ENCODE peak calls at places on chromosomes 13 and 19, in nine cellular contexts. S is colonic mucosa, G is HFFc6, T is left ventricle myocardium inferior, J is WTC11, V is ovary, A is hepatocyte, X is mucosa of descending colon, R is IMR-90. L is an unnamed sample.

GRCh38 chr19:39325778-39326680 is 5.4 kb upstream of the LRFN1 start:
- DNase-seq in X (no peak), S (no peak), T (no peak), J (peak), R (peak), V (no peak), A (no peak), G (peak), L (no peak)

GRCh38 chr19:11160119-11160768 is 4.7 kb upstream of the SPC24 start:
- DNase-seq in G (no peak), X (no peak), A (no peak), S (no peak), R (peak), V (no peak), J (no peak), T (no peak), L (no peak)

GRCh38 chr19:36685835-36686234 is 1.6 kb upstream of the ZNF567 start:
- DNase-seq in R (no peak), J (no peak), V (no peak), T (no peak), A (no peak), X (no peak), G (no peak), S (no peak), L (no peak)

GRCh38 chr19:3857449-3858003 is 11.3 kb downstream of the ZFR2 start:
- DNase-seq in R (no peak), V (no peak), A (no peak), J (no peak), S (no peak), T (no peak), G (no peak), X (no peak), L (no peak)

GRCh38 chr19:7602240-7602934 is 6.7 kb downstream of the CAMSAP3 start:
- DNase-seq in J (no peak), S (no peak), A (no peak), V (no peak), T (no peak), X (no peak), R (no peak), G (no peak), L (no peak)

GRCh38 chr13:106063591-106064308 is 471.7 kb downstream of the EFNB2 start:
- DNase-seq in A (no peak), T (no peak), G (peak), S (no peak), V (no peak), X (no peak), R (peak), J (no peak), L (no peak)

GRCh38 chr13:27960362-27961226 is 8.5 kb downstream of the CDX2 start:
- DNase-seq in T (peak), J (peak), V (no peak), A (peak), X (peak), G (peak), R (no peak), S (peak), L (peak)

GRCh38 chr19:8519388-8519787 is 5.4 kb upstream of the ZNF414 start:
- DNase-seq in S (no peak), V (no peak), J (no peak), A (no peak), R (no peak), G (no peak), T (no peak), X (no peak), L (no peak)

GRCh38 chr13:84200971-84201370 is 318.7 kb upstream of the SLITRK1 start:
- DNase-seq in V (no peak), X (no peak), R (no peak), G (no peak), J (no peak), S (no peak), T (no peak), A (no peak), L (no peak)

GRCh38 chr19:41457241-41457640 is 14.3 kb downstream of the ERICH4 start:
- DNase-seq in A (no peak), T (no peak), X (no peak), R (no peak), G (no peak), V (no peak), J (no peak), S (no peak), L (no peak)

GRCh38 chr13:23866420-23867026 is 22.7 kb downstream of the MIPEP start:
- DNase-seq in R (peak), J (no peak), S (no peak), V (no peak), A (no peak), X (no peak), T (no peak), G (no peak), L (no peak)

GRCh38 chr13:93326427-93326826 is 99.8 kb downstream of the GPC6 start:
- DNase-seq in V (no peak), G (no peak), R (no peak), A (no peak), X (no peak), T (no peak), S (no peak), J (no peak), L (no peak)

GRCh38 chr19:45468803-45469131 is 971 bp downstream of the FOSB start:
- DNase-seq in A (no peak), T (no peak), X (no peak), J (no peak), R (no peak), G (no peak), S (no peak), V (no peak), L (no peak)

GRCh38 chr19:45467115-45467455 is 711 bp upstream of the FOSB start:
- DNase-seq in J (no peak), X (no peak), T (no peak), G (no peak), V (no peak), R (no peak), A (peak), S (no peak), L (peak)

GRCh38 chr19:45469132-45469834 is 1.5 kb downstream of the FOSB start:
- DNase-seq in A (peak), J (peak), S (peak), G (peak), R (peak), V (peak), T (peak), X (peak), L (peak)

GRCh38 chr19:45467456-45468158 is at the start of gene FOSB:
- DNase-seq in R (peak), S (peak), V (peak), J (peak), G (peak), A (peak), X (peak), T (peak), L (peak)

GRCh38 chr19:45468159-45468651 is 409 bp downstream of the FOSB start:
- DNase-seq in A (peak), X (no peak), T (no peak), J (no peak), V (peak), S (peak), R (no peak), G (no peak), L (peak)
- TF ChIP-seq CTCF in A (no peak), X (no peak), T (no peak), J (no peak), V (no peak), S (no peak), R (no peak), G (no peak), L (no peak)

GRCh38 chr13:89113744-89114143 is 1442.6 kb downstream of the SLITRK5 start:
- DNase-seq in A (no peak), G (no peak), X (no peak), R (no peak), J (no peak), T (no peak), S (no peak), V (no peak), L (peak)

DNA sequence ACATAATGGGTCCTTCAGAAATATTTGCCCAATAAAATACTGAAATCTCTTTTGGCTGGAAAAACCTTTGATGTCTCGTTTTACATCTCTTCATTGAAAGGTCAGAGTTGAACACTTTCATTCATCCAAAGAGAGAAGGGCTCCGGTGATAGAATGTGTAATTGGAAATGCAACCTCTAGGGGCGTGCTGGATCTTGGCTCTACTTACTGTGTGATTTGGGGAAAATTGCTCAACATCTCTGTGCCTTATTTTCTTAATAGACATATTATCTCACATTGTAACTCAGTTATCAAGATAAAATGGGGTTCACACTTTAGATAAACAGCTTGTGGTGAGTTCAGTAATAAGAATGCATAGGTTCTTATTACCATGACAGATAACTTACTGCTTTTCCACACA is 1444.1 kb downstream of the SLITRK5 start:
- DNase-seq in V (no peak), J (peak), G (no peak), R (no peak), X (no peak), T (no peak), S (no peak), A (no peak), L (peak)
- TF ChIP-seq CTCF in V (no peak), J (peak), G (peak), R (no peak), X (no peak), T (no peak), S (no peak), A (no peak), L (peak)

DNA sequence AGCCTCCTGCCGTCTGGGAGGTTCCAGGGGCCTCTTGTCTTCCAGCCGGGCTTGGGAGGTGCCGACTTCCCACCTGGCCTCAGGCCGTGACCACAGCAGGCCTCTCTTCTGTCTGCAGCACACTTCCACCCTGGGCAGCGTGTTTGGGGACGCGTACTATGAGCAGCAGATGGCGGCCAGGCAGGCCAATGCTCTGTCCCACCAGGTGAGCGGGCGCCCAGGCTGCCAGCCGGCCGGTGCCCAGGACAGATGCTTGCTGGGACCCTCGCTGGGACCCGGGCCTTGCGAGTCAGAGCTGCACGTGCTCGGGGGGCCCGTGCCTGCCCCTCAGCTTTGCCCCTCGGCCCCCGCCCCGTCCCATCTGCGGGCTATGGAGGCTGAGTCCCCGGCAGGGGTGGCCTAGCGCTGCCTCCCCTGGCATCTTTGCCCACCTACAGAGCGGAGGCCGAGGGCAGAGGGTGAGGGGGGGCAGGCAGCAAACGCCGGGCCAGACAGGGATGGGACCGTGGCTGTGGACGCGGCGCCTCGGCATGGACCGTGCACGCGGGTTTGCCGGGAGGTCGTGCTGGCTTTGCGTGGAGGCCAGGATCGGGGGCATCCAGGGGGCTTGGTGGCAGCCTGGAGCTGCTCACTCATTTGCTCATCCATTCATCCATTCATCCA is 16.2 kb downstream of the COMP start:
- DNase-seq in X (no peak), G (no peak), R (no peak), J (no peak), V (peak), S (no peak), A (no peak), T (no peak), L (no peak)
- TF ChIP-seq CTCF in X (no peak), G (no peak), R (no peak), J (no peak), V (no peak), S (no peak), A (no peak), T (no peak), L (no peak)

GRCh38 chr19:16970821-16971220 is 55.8 kb downstream of the CPAMD8 start:
- DNase-seq in X (no peak), R (no peak), S (no peak), T (no peak), G (no peak), V (no peak), A (no peak), J (no peak), L (no peak)

GRCh38 chr19:16969127-16969526 is 57.5 kb downstream of the CPAMD8 start:
- DNase-seq in T (no peak), J (no peak), S (no peak), V (no peak), R (no peak), X (no peak), A (no peak), G (no peak), L (no peak)
- TF ChIP-seq CTCF in T (peak), J (no peak), S (no peak), V (no peak), R (no peak), X (no peak), A (no peak), G (peak), L (no peak)

GRCh38 chr13:50131998-50132936 is 117.0 kb downstream of the KCNRG start:
- DNase-seq in V (no peak), G (no peak), T (no peak), S (no peak), A (no peak), X (no peak), R (no peak), J (peak), L (peak)
- TF ChIP-seq CTCF in V (no peak), G (no peak), T (no peak), S (no peak), A (no peak), X (no peak), R (no peak), J (no peak), L (no peak)

GRCh38 chr19:23822735-23823134 is 64.0 kb upstream of the ZNF681 start:
- DNase-seq in V (no peak), R (no peak), G (no peak), A (no peak), J (no peak), S (no peak), X (no peak), T (no peak), L (no peak)

GRCh38 chr19:23817519-23817918 is 58.8 kb upstream of the ZNF681 start:
- DNase-seq in X (peak), J (peak), S (peak), V (no peak), A (peak), T (no peak), R (peak), G (peak), L (peak)
- TF ChIP-seq CTCF in X (no peak), J (no peak), S (peak), V (no peak), A (peak), T (peak), R (no peak), G (peak), L (peak)

GRCh38 chr19:47225746-47226425 is 5.1 kb downstream of the BBC3 start:
- DNase-seq in S (peak), X (peak), T (peak), V (peak), A (peak), J (peak), R (peak), G (peak), L (peak)
- TF ChIP-seq CTCF in S (no peak), X (peak), T (peak), V (peak), A (peak), J (no peak), R (peak), G (peak), L (peak)

GRCh38 chr19:33771308-33772101 is 25.2 kb upstream of the KCTD15 start:
- DNase-seq in A (peak), T (peak), V (peak), X (peak), G (peak), R (peak), S (peak), J (peak), L (peak)

GRCh38 chr19:33770107-33770506 is 26.6 kb upstream of the KCTD15 start:
- DNase-seq in V (no peak), S (no peak), A (no peak), X (no peak), G (no peak), J (no peak), T (no peak), R (no peak), L (no peak)

GRCh38 chr19:33766623-33767022 is 30.0 kb upstream of the KCTD15 start:
- DNase-seq in T (no peak), S (no peak), R (no peak), G (no peak), J (no peak), X (no peak), V (no peak), A (no peak), L (no peak)

GRCh38 chr19:33769208-33769607 is 27.5 kb upstream of the KCTD15 start:
- DNase-seq in G (no peak), A (no peak), T (no peak), S (no peak), R (no peak), V (no peak), X (no peak), J (no peak), L (no peak)

DNA sequence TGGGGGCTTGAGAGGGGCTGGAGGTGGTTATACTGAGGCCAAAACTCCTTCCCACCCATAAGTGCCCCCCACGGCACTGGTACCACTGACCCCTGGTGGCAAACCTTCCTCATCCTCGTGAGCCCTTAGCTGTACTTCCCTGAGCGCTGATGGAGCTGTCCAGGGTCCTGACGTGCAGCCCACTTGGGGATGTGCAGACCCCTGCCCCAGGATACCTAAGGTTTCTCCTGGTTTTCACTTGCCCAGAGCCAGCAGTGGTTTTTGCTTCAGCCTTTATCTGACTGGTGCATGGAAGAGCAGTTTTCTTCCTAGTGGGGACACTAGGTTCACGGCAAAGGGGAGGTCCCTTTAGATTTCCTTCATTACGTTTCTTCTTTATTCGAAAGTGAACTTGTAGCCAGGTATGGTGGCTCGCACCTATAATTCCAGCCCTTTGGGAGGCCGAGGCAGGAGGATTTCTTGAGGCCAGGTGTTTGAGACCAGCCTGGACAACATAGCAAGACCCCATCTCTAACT is 28.7 kb upstream of the KCTD15 start:
- DNase-seq in R (peak), J (peak), A (peak), S (no peak), V (no peak), T (no peak), G (no peak), X (peak), L (peak)
- TF ChIP-seq CTCF in R (peak), J (no peak), A (peak), S (no peak), V (no peak), T (peak), G (peak), X (no peak), L (peak)